ENCODE peak calls at places on chromosome 19, in ten cellular contexts. F is upper lobe of left lung; K is cerebellar nuclear complex; L is hepatocyte; G is stromal cell of bone marrow; M is activated CD4-positive, alpha-beta T cell treated with anti-CD3 and anti-CD28 coated beads, Interleukin-2, amount 10 ng/mL, durations not matched to agents 7 days and 5 days; T is brain microvascular endothelial cell; A is fibroblast of the conjunctiva; H is omental fat pad; J is stimulated activated CD8-positive, alpha-beta memory T cell treated with anti-CD3 and anti-CD28 coated beads, Interleukin-2, amount 100 ng/mL, for 1 hour. P is an unnamed sample.
A peak's percentile ranks its signal among the peaks of the same experiment; 100 is the strongest.

GRCh38 chr19:46571495-46571894 is 29.6 kb upstream of the CALM3 start:
- DNase-seq in F (no peak), K (no peak), L (peak; percentile 24), G (no peak), M (peak; percentile 35), T (peak; percentile 14), A (no peak), H (no peak), J (no peak), P (no peak)

GRCh38 chr19:10634430-10634829 is 9.1 kb downstream of the SLC44A2 start:
- DNase-seq in F (no peak), K (no peak), L (no peak), G (no peak), M (no peak), T (no peak), A (no peak), H (no peak), J (no peak), P (no peak)

GRCh38 chr19:3381701-3382372 is 15.5 kb downstream of the NFIC start:
- DNase-seq in F (no peak), K (no peak), L (no peak), G (no peak), M (no peak), T (no peak), A (no peak), H (no peak), J (no peak), P (no peak)

GRCh38 chr19:44156475-44156874 is 8.4 kb upstream of the ZNF226 start:
- DNase-seq in F (no peak), K (no peak), L (no peak), G (no peak), M (no peak), T (no peak), A (no peak), H (no peak), J (no peak), P (no peak)

GRCh38 chr19:17103177-17103576 is 27.6 kb downstream of the MYO9B start:
- DNase-seq in F (no peak), K (no peak), L (no peak), G (no peak), M (no peak), T (peak; percentile 45), A (no peak), H (no peak), J (no peak), P (no peak)

GRCh38 chr19:53102701-53103140 is 501 bp downstream of the ZNF160 start:
- DNase-seq in F (peak; percentile 29), K (no peak), L (peak; percentile 65), G (peak; percentile 11), M (peak; percentile 55), T (peak; percentile 28), A (no peak), H (no peak), J (no peak), P (no peak)

GRCh38 chr19:45419396-45419795 is 4.3 kb downstream of the ERCC1 start:
- DNase-seq in F (peak; percentile 41), K (no peak), L (no peak), G (no peak), M (peak; percentile 38), T (no peak), A (no peak), H (no peak), J (no peak), P (no peak)

GRCh38 chr19:16078759-16079707 is 2.7 kb downstream of the TPM4 start:
- DNase-seq in F (peak; percentile 69), K (no peak), L (peak; percentile 82), G (peak; percentile 97), M (peak; percentile 87), T (peak; percentile 94), A (peak; percentile 98), H (no peak), J (no peak), P (peak; percentile 76)

GRCh38 chr19:1503089-1503924 is 9.5 kb downstream of the ADAMTSL5 start:
- DNase-seq in F (peak; percentile 39), K (no peak), L (peak; percentile 81), G (no peak), M (peak; percentile 63), T (peak; percentile 14), A (no peak), H (no peak), J (peak; percentile 25), P (no peak)

GRCh38 chr19:4971424-4971793 is 2.5 kb downstream of the KDM4B start:
- DNase-seq in F (no peak), K (no peak), L (no peak), G (no peak), M (peak; percentile 51), T (no peak), A (no peak), H (no peak), J (no peak), P (no peak)

GRCh38 chr19:5103061-5103701 is 134.3 kb downstream of the KDM4B start:
- DNase-seq in F (no peak), K (no peak), L (peak; percentile 42), G (peak; percentile 13), M (no peak), T (no peak), A (peak; percentile 36), H (no peak), J (no peak), P (no peak)

GRCh38 chr19:4186087-4186993 is 3.9 kb downstream of the ANKRD24 start:
- DNase-seq in F (peak; percentile 63), K (no peak), L (peak; percentile 88), G (peak; percentile 40), M (peak; percentile 88), T (peak; percentile 60), A (peak; percentile 44), H (peak; percentile 77), J (peak; percentile 43), P (no peak)

GRCh38 chr19:3773814-3774515 is 1.9 kb upstream of the RAX2 start:
- DNase-seq in F (no peak), K (no peak), L (no peak), G (no peak), M (no peak), T (no peak), A (no peak), H (no peak), J (no peak), P (no peak)

GRCh38 chr19:33545209-33545981 is 23.8 kb upstream of the PEPD start:
- DNase-seq in F (no peak), K (no peak), L (no peak), G (no peak), M (no peak), T (no peak), A (no peak), H (no peak), J (no peak), P (no peak)

GRCh38 chr19:12200020-12200419 is 37.1 kb downstream of the ZNF136 start:
- DNase-seq in F (peak; percentile 22), K (no peak), L (no peak), G (no peak), M (no peak), T (no peak), A (no peak), H (no peak), J (no peak), P (no peak)

GRCh38 chr19:13100871-13101589 is 1.6 kb downstream of the LYL1 start:
- DNase-seq in F (peak; percentile 39), K (no peak), L (no peak), G (no peak), M (no peak), T (no peak), A (no peak), H (no peak), J (no peak), P (no peak)

GRCh38 chr19:21569497-21569870 is 64.1 kb downstream of the ZNF429 start:
- DNase-seq in F (peak; percentile 79), K (no peak), L (no peak), G (peak; percentile 7), M (peak; percentile 72), T (no peak), A (no peak), H (no peak), J (no peak), P (no peak)

GRCh38 chr19:20038358-20039202 is 725 bp downstream of the ZNF682 start:
- DNase-seq in F (no peak), K (no peak), L (no peak), G (no peak), M (peak; percentile 9), T (no peak), A (no peak), H (no peak), J (no peak), P (no peak)

GRCh38 chr19:14113762-14114414 is 3.7 kb downstream of the PRKACA start:
- DNase-seq in F (no peak), K (no peak), L (peak; percentile 6), G (no peak), M (peak; percentile 45), T (no peak), A (no peak), H (no peak), J (no peak), P (no peak)

GRCh38 chr19:55642153-55643002 is 1.1 kb upstream of the ZNF581 start:
- DNase-seq in F (no peak), K (no peak), L (no peak), G (no peak), M (no peak), T (no peak), A (no peak), H (no peak), J (no peak), P (no peak)

GRCh38 chr19:13492128-13492527 is 14.2 kb downstream of the CACNA1A start:
- DNase-seq in F (no peak), K (no peak), L (no peak), G (peak; percentile 90), M (no peak), T (peak; percentile 36), A (no peak), H (no peak), J (no peak), P (no peak)

GRCh38 chr19:35905178-35905727 is 2.8 kb downstream of the TYROBP start:
- DNase-seq in F (no peak), K (no peak), L (no peak), G (no peak), M (no peak), T (no peak), A (no peak), H (no peak), J (no peak), P (no peak)

GRCh38 chr19:4742717-4743646 is 19.3 kb upstream of the DPP9 start:
- DNase-seq in F (no peak), K (no peak), L (no peak), G (no peak), M (no peak), T (no peak), A (no peak), H (no peak), J (no peak), P (no peak)

GRCh38 chr19:4969772-4970531 is 1.0 kb downstream of the KDM4B start:
- DNase-seq in F (peak; percentile 57), K (no peak), L (no peak), G (no peak), M (no peak), T (no peak), A (no peak), H (no peak), J (no peak), P (peak; percentile 34)

GRCh38 chr19:9857920-9858746 is 23.0 kb downstream of the PIN1 start:
- DNase-seq in F (no peak), K (no peak), L (no peak), G (no peak), M (peak; percentile 36), T (no peak), A (no peak), H (no peak), J (no peak), P (no peak)

GRCh38 chr19:55400281-55401087 is 7.1 kb downstream of the UBE2S start:
- DNase-seq in F (no peak), K (no peak), L (no peak), G (no peak), M (no peak), T (no peak), A (no peak), H (no peak), J (no peak), P (no peak)

GRCh38 chr19:45096700-45097099 is 3.7 kb downstream of the PPP1R37 start:
- DNase-seq in F (no peak), K (no peak), L (no peak), G (no peak), M (no peak), T (no peak), A (no peak), H (no peak), J (no peak), P (no peak)

GRCh38 chr19:18852634-18853033 is 20.9 kb downstream of the UPF1 start:
- DNase-seq in F (no peak), K (no peak), L (no peak), G (no peak), M (no peak), T (no peak), A (no peak), H (no peak), J (no peak), P (no peak)

P was measured in SIG-M5.